ENCODE peak calls at places on chromosomes 7 and 10, in seven cellular contexts. M is IMR-90, X is A549, G is hepatocyte, F is GM06990, V is AG04449, E is thyroid gland. P is an unnamed sample.

GRCh38 chr10:20963721-20964595 is 66.8 kb upstream of the NEBL start:
- DNase-seq in F (no peak), M (no peak), E (no peak), G (no peak), V (no peak), X (no peak), P (no peak)

GRCh38 chr7:82343-83155 is 109.8 kb upstream of the FAM20C start:
- DNase-seq in X (no peak), G (peak; percentile 63), E (peak; percentile 14), V (no peak), M (no peak), F (no peak), P (no peak)

GRCh38 chr10:90561666-90562065 is 296.2 kb downstream of the HTR7 start:
- DNase-seq in F (no peak), V (no peak), E (no peak), G (no peak), X (no peak), M (no peak), P (no peak)

GRCh38 chr7:74625446-74625845 is 32.1 kb upstream of the GTF2I start:
- DNase-seq in M (peak; percentile 67), E (no peak), G (peak; percentile 65), X (no peak), V (no peak), F (no peak), P (no peak)

GRCh38 chr10:102132193-102132562 is 662 bp upstream of the PPRC1 start:
- DNase-seq in E (no peak), M (no peak), V (no peak), G (no peak), X (no peak), F (peak; percentile 33), P (no peak)

GRCh38 chr10:35347088-35347487 is 10.8 kb downstream of the CCNY start:
- DNase-seq in M (no peak), X (no peak), E (no peak), F (no peak), V (no peak), G (no peak), P (no peak)

GRCh38 chr10:546971-547590 is 142.4 kb downstream of the DIP2C start:
- DNase-seq in F (no peak), V (no peak), E (peak; percentile 33), G (peak; percentile 63), X (no peak), M (peak; percentile 31), P (no peak)

GRCh38 chr10:59868974-59869940 is 37.1 kb downstream of the CCDC6 start:
- DNase-seq in G (no peak), X (no peak), E (no peak), V (no peak), F (no peak), M (no peak), P (no peak)

GRCh38 chr10:102783541-102783930 is 39.8 kb downstream of the WBP1L start:
- DNase-seq in E (no peak), X (no peak), G (no peak), F (no peak), V (no peak), M (no peak), P (no peak)

DNA sequence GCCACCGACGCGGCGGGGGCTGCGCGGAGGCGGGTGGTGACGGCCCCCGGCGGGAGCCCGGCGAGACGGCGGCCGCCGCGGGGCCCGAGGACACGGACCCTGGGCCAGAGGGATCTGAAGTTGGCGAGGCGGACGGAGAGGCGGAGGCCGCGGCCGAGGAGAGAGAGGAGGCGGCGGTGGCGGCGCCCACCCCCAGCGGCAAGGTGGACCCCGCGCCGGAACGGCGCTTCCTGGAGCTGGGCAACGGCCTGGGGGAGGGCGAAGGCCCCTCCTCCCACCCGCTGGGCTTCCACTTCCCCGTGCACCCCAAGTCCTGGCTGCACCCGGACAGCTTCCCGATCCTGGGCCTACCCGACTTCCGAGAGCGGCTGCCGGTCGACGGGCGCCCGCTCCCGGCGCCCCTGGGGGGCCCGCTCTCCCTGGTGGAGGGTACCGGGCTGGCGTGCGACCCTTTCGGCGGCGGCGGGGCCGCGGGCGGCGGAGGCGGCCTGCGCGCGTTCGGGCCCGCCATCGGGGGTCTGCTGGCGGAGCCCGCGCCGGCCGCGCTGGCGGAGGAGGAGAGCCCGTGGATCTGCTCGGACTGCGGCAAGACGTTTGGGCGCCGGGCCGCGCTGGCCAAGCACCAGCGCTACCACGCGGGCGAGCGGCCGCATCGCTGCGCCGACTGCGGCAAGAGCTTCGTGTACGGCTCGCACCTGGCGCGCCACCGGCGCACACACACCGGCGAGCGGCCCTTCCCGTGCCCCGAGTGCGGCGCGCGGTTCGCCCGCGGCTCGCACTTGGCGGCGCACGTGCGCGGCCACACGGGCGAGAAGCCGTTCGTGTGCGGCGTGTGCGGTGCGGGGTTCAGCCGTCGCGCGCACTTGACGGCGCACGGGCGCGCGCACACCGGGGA is 16.2 kb downstream of the ZNF316 start:
- DNase-seq in X (no peak), G (no peak), F (no peak), M (no peak), E (no peak), V (no peak), P (no peak)
- H3K4me3 ChIP-seq in X (no peak overlapping the region), G (no peak overlapping the region), F (no peak overlapping the region), M (no peak overlapping the region), E (no peak overlapping the region), V (no peak overlapping the region), P (no peak overlapping the region)

DNA sequence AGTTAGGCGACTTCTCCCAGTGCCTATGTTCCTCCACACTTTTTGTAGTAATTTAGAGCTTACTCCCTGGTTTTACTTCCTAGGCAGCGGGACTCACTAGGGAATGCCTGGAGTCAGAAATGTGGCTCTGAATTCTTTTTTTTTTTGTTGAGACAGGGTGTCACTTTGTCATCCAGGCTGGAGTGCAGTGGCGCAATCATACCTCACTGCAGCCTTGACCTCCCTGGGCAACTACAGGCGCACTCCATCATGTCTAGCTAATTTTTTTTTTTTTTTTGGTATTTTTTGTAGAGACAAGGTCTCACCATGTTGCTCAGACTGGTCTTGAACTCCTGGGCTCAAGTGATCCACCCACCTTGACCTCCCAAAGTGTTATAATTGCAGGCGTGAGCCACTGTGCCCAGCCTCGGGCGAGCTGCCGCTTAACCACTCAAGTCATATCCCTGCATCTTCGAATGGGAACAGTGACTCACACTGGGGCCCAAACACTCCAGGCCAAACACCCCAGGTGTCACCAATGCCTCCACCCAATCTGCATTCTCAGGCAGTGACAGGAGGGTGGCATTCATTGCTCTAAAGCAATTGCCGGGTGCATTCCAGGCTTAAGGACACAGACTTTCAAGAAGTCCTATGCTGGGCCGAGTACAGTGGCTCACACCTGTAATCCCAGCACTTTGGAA is 19.6 kb downstream of the RGS10 start:
- DNase-seq in V (no peak), X (no peak), F (no peak), E (no peak), M (no peak), G (no peak), P (no peak)
- TF ChIP-seq CTCF in V (no peak), X (no peak), F (no peak), E (no peak), M (no peak), G (no peak), P (no peak)

GRCh38 chr10:133161486-133162051 is 1.6 kb downstream of the KNDC1 start:
- DNase-seq in E (no peak), X (no peak), G (no peak), M (no peak), F (no peak), V (no peak), P (no peak)
- H3K4me3 ChIP-seq in E (no peak overlapping the region), X (no peak overlapping the region), G (peak overlapping the region; percentile 85), M (peak overlapping the region; percentile 76), F (no peak overlapping the region), V (no peak overlapping the region), P (no peak overlapping the region)

GRCh38 chr7:128389085-128389814 is 20.5 kb downstream of the IMPDH1 start:
- DNase-seq in E (no peak), X (no peak), G (no peak), M (no peak), F (no peak), V (no peak), P (no peak)
- TF ChIP-seq CTCF in E (no peak), X (no peak), G (no peak), M (no peak), F (peak; percentile 5), V (no peak), P (no peak)

GRCh38 chr10:121078036-121078435 is 226.9 kb downstream of the WDR11 start:
- DNase-seq in X (no peak), V (no peak), M (no peak), E (no peak), F (no peak), G (no peak), P (no peak)
- H3K4me3 ChIP-seq in X (no peak overlapping the region), V (no peak overlapping the region), M (no peak overlapping the region), E (no peak overlapping the region), F (no peak overlapping the region), G (no peak overlapping the region), P (no peak overlapping the region)

P was measured in epithelial cell of proximal tubule.